ENCODE peak calls at places on chromosomes 11 and 22, in eight cellular contexts. One of them, this sample, is unnamed.

GRCh38 chr11:76444065-76444383 is 794 bp upstream of the EMSY start:
- DNase-seq in DMS153: no peak
- DNase-seq in PC-3: no peak
- DNase-seq in Ammon's horn: no peak
- DNase-seq in stimulated activated CD8-positive, alpha-beta memory T cell treated with anti-CD3 and anti-CD28 coated beads, Interleukin-4, amount 100 ng/mL, for 1 hour: no peak
- DNase-seq in lower leg skin: no peak
- DNase-seq in HCT116: no peak
- DNase-seq in neuronal stem cell: no peak
- DNase-seq in this sample: no peak

GRCh38 chr11:125312812-125313211 is 148.3 kb downstream of the PKNOX2 start:
- DNase-seq in lower leg skin: no peak
- DNase-seq in stimulated activated CD8-positive, alpha-beta memory T cell treated with anti-CD3 and anti-CD28 coated beads, Interleukin-4, amount 100 ng/mL, for 1 hour: no peak
- DNase-seq in PC-3: no peak
- DNase-seq in neuronal stem cell: no peak
- DNase-seq in DMS153: no peak
- DNase-seq in Ammon's horn: no peak
- DNase-seq in HCT116: no peak
- DNase-seq in this sample: no peak

GRCh38 chr11:31816467-31817053 is 5.4 kb upstream of the PAX6 start:
- DNase-seq in PC-3: no peak
- DNase-seq in HCT116: no peak
- DNase-seq in Ammon's horn: no peak
- DNase-seq in stimulated activated CD8-positive, alpha-beta memory T cell treated with anti-CD3 and anti-CD28 coated beads, Interleukin-4, amount 100 ng/mL, for 1 hour: no peak
- DNase-seq in DMS153: no peak
- DNase-seq in lower leg skin: no peak
- DNase-seq in neuronal stem cell: peak; percentile 21
- DNase-seq in this sample: no peak

GRCh38 chr22:29004647-29005371 is 56.8 kb downstream of the C22orf31 start:
- DNase-seq in neuronal stem cell: peak; percentile 88
- DNase-seq in DMS153: peak; percentile 28
- DNase-seq in stimulated activated CD8-positive, alpha-beta memory T cell treated with anti-CD3 and anti-CD28 coated beads, Interleukin-4, amount 100 ng/mL, for 1 hour: no peak
- DNase-seq in HCT116: peak; percentile 45
- DNase-seq in lower leg skin: no peak
- DNase-seq in PC-3: no peak
- DNase-seq in Ammon's horn: peak; percentile 84
- DNase-seq in this sample: peak; percentile 62

GRCh38 chr11:119103793-119104192 is 2.1 kb upstream of the DPAGT1 start:
- DNase-seq in PC-3: no peak
- DNase-seq in Ammon's horn: peak; percentile 57
- DNase-seq in neuronal stem cell: no peak
- DNase-seq in stimulated activated CD8-positive, alpha-beta memory T cell treated with anti-CD3 and anti-CD28 coated beads, Interleukin-4, amount 100 ng/mL, for 1 hour: no peak
- DNase-seq in HCT116: no peak
- DNase-seq in DMS153: no peak
- DNase-seq in lower leg skin: no peak
- DNase-seq in this sample: no peak

GRCh38 chr22:42156121-42156520 is 25.5 kb upstream of the CYP2D6 start:
- DNase-seq in Ammon's horn: no peak
- DNase-seq in PC-3: no peak
- DNase-seq in stimulated activated CD8-positive, alpha-beta memory T cell treated with anti-CD3 and anti-CD28 coated beads, Interleukin-4, amount 100 ng/mL, for 1 hour: no peak
- DNase-seq in HCT116: no peak
- DNase-seq in lower leg skin: no peak
- DNase-seq in DMS153: no peak
- DNase-seq in neuronal stem cell: no peak
- DNase-seq in this sample: peak; percentile 48

GRCh38 chr22:17824452-17824851 is 50.2 kb upstream of the BID start:
- DNase-seq in HCT116: no peak
- DNase-seq in Ammon's horn: peak; percentile 54
- DNase-seq in neuronal stem cell: no peak
- DNase-seq in DMS153: no peak
- DNase-seq in lower leg skin: no peak
- DNase-seq in stimulated activated CD8-positive, alpha-beta memory T cell treated with anti-CD3 and anti-CD28 coated beads, Interleukin-4, amount 100 ng/mL, for 1 hour: no peak
- DNase-seq in PC-3: no peak
- DNase-seq in this sample: no peak

GRCh38 chr11:2256293-2256913 is 14.0 kb downstream of the ASCL2 start:
- DNase-seq in PC-3: no peak
- DNase-seq in lower leg skin: peak; percentile 34
- DNase-seq in stimulated activated CD8-positive, alpha-beta memory T cell treated with anti-CD3 and anti-CD28 coated beads, Interleukin-4, amount 100 ng/mL, for 1 hour: no peak
- DNase-seq in DMS153: no peak
- DNase-seq in neuronal stem cell: no peak
- DNase-seq in HCT116: no peak
- DNase-seq in Ammon's horn: no peak
- DNase-seq in this sample: no peak

GRCh38 chr11:29333993-29334780 is 682.6 kb downstream of the KCNA4 start:
- DNase-seq in PC-3: peak; percentile 70
- DNase-seq in lower leg skin: no peak
- DNase-seq in DMS153: peak; percentile 36
- DNase-seq in HCT116: peak; percentile 29
- DNase-seq in stimulated activated CD8-positive, alpha-beta memory T cell treated with anti-CD3 and anti-CD28 coated beads, Interleukin-4, amount 100 ng/mL, for 1 hour: no peak
- DNase-seq in neuronal stem cell: peak; percentile 18
- DNase-seq in Ammon's horn: peak; percentile 65
- DNase-seq in this sample: peak; percentile 82

GRCh38 chr11:17102447-17102846 is 25.0 kb upstream of the RPS13 start:
- DNase-seq in HCT116: no peak
- DNase-seq in PC-3: no peak
- DNase-seq in Ammon's horn: no peak
- DNase-seq in lower leg skin: no peak
- DNase-seq in neuronal stem cell: no peak
- DNase-seq in DMS153: no peak
- DNase-seq in stimulated activated CD8-positive, alpha-beta memory T cell treated with anti-CD3 and anti-CD28 coated beads, Interleukin-4, amount 100 ng/mL, for 1 hour: no peak
- DNase-seq in this sample: no peak

GRCh38 chr22:24424001-24424900 is 3.1 kb upstream of the ADORA2A start:
- DNase-seq in PC-3: no peak
- DNase-seq in neuronal stem cell: no peak
- DNase-seq in lower leg skin: no peak
- DNase-seq in Ammon's horn: no peak
- DNase-seq in HCT116: no peak
- DNase-seq in DMS153: no peak
- DNase-seq in stimulated activated CD8-positive, alpha-beta memory T cell treated with anti-CD3 and anti-CD28 coated beads, Interleukin-4, amount 100 ng/mL, for 1 hour: no peak
- DNase-seq in this sample: no peak

GRCh38 chr11:65594991-65595920 is at the start of gene KCNK7:
- DNase-seq in lower leg skin: no peak
- DNase-seq in stimulated activated CD8-positive, alpha-beta memory T cell treated with anti-CD3 and anti-CD28 coated beads, Interleukin-4, amount 100 ng/mL, for 1 hour: no peak
- DNase-seq in DMS153: no peak
- DNase-seq in neuronal stem cell: no peak
- DNase-seq in PC-3: peak; percentile 22
- DNase-seq in Ammon's horn: no peak
- DNase-seq in HCT116: no peak
- DNase-seq in this sample: no peak

GRCh38 chr11:8268530-8269461 is 5.1 kb upstream of the LMO1 start:
- DNase-seq in stimulated activated CD8-positive, alpha-beta memory T cell treated with anti-CD3 and anti-CD28 coated beads, Interleukin-4, amount 100 ng/mL, for 1 hour: no peak
- DNase-seq in Ammon's horn: no peak
- DNase-seq in neuronal stem cell: peak; percentile 72
- DNase-seq in PC-3: no peak
- DNase-seq in DMS153: no peak
- DNase-seq in lower leg skin: no peak
- DNase-seq in HCT116: no peak
- DNase-seq in this sample: no peak

GRCh38 chr11:60887531-60887930 is 18.9 kb downstream of the PRPF19 start:
- DNase-seq in HCT116: peak; percentile 31
- DNase-seq in lower leg skin: no peak
- DNase-seq in PC-3: peak; percentile 79
- DNase-seq in DMS153: peak; percentile 68
- DNase-seq in Ammon's horn: peak; percentile 59
- DNase-seq in neuronal stem cell: peak; percentile 24
- DNase-seq in stimulated activated CD8-positive, alpha-beta memory T cell treated with anti-CD3 and anti-CD28 coated beads, Interleukin-4, amount 100 ng/mL, for 1 hour: no peak
- DNase-seq in this sample: peak; percentile 63